ENCODE peak calls at places on chromosomes 5 and 9, in nine cellular contexts. P is ELR, D is DMS153, W is PC-3, N is H7, X is cardiac fibroblast, J is T-cell, I is upper lobe of right lung, R is bronchial epithelial cell. C is an unnamed sample.

GRCh38 chr9:94921072-94921471 is 194.6 kb downstream of the AOPEP start:
- DNase-seq in R (peak; percentile 71), W (peak; percentile 56), J (no peak), D (no peak), P (peak; percentile 86), X (peak; percentile 63), I (no peak), N (no peak), C (no peak)

GRCh38 chr5:136082390-136083193 is 50.1 kb upstream of the SMAD5 start:
- DNase-seq in J (peak; percentile 20), I (peak; percentile 81), R (peak; percentile 65), P (peak; percentile 75), X (peak; percentile 86), D (no peak), N (peak; percentile 83), W (peak; percentile 71), C (no peak)

GRCh38 chr9:101737705-101738565 is 512 bp downstream of the GRIN3A start:
- DNase-seq in D (no peak), I (peak; percentile 61), N (peak; percentile 79), R (no peak), P (peak; percentile 12), X (no peak), J (no peak), W (no peak), C (no peak)

GRCh38 chr9:87076825-87077224 is 129.5 kb upstream of the GAS1 start:
- DNase-seq in R (peak; percentile 22), P (no peak), X (peak; percentile 60), D (no peak), I (no peak), J (no peak), W (no peak), N (no peak), C (no peak)

GRCh38 chr5:117054808-117055398 is 480.3 kb upstream of the SEMA6A start:
- DNase-seq in W (no peak), N (no peak), R (no peak), X (no peak), P (no peak), J (no peak), I (no peak), D (peak; percentile 58), C (no peak)

GRCh38 chr5:66653380-66653779 is 57.2 kb downstream of the MAST4 start:
- DNase-seq in N (no peak), I (no peak), J (no peak), P (peak; percentile 86), R (peak; percentile 95), X (peak; percentile 49), W (peak; percentile 3), D (no peak), C (peak; percentile 76)

GRCh38 chr5:92309336-92309991 is 926.3 kb upstream of the ARRDC3 start:
- DNase-seq in R (peak; percentile 40), W (peak; percentile 61), I (no peak), X (peak; percentile 65), D (peak; percentile 0), P (peak; percentile 65), J (no peak), N (peak; percentile 8), C (no peak)

GRCh38 chr5:40798856-40799210 is 659 bp upstream of the PRKAA1 start:
- DNase-seq in R (no peak), P (no peak), I (no peak), W (peak; percentile 72), D (no peak), X (no peak), N (no peak), J (no peak), C (no peak)

GRCh38 chr5:135832941-135833340 is 1.5 kb upstream of the SLC25A48 start:
- DNase-seq in X (no peak), I (no peak), W (no peak), J (no peak), R (no peak), D (no peak), P (no peak), N (peak; percentile 18), C (no peak)